ENCODE peak calls at places on chromosomes 5 and 9, in eight cellular contexts. W is HFFc6; Q is NCI-H774; L is stimulated activated naive CD8-positive, alpha-beta T cell treated with anti-CD3 and anti-CD28 coated beads, Interleukin-15, Interleukin-2, amounts not matched to agents 100 U/mL and 50 U/mL, for 24 hours; Y is SK-N-DZ; X is HepG2; G is Right ventricle myocardium superior; P is stomach. H is an unnamed sample.
A peak's percentile ranks its signal among the peaks of the same experiment; 100 is the strongest.

GRCh38 chr9:96555567-96556386 is 63.9 kb downstream of the CDC14B start:
- DNase-seq in P (no peak), G (no peak), W (peak; percentile 51), L (no peak), X (no peak), Q (no peak), Y (no peak), H (no peak)

GRCh38 chr5:54517174-54517511 is 416 bp upstream of the SNX18 start:
- DNase-seq in L (no peak), X (no peak), G (no peak), Q (no peak), Y (no peak), P (no peak), W (no peak), H (no peak)

GRCh38 chr5:84603557-84604185 is 219.0 kb upstream of the EDIL3 start:
- DNase-seq in W (no peak), P (no peak), G (peak; percentile 43), Y (no peak), X (no peak), Q (no peak), L (no peak), H (no peak)

GRCh38 chr5:116572375-116573278 is 2.0 kb downstream of the SEMA6A start:
- DNase-seq in P (peak; percentile 35), Y (peak; percentile 77), X (no peak), Q (no peak), L (no peak), W (no peak), G (peak; percentile 55), H (peak; percentile 5)

GRCh38 chr9:136235709-136236455 is 9.7 kb downstream of the QSOX2 start:
- DNase-seq in P (no peak), W (no peak), G (no peak), Q (no peak), Y (no peak), X (no peak), L (no peak), H (no peak)

GRCh38 chr5:113531760-113532159 is 18.3 kb downstream of the YTHDC2 start:
- DNase-seq in G (no peak), Q (no peak), W (no peak), P (no peak), L (no peak), X (no peak), Y (no peak), H (no peak)

GRCh38 chr5:131389096-131389868 is 125.4 kb downstream of the CDC42SE2 start:
- DNase-seq in G (no peak), Q (no peak), L (no peak), X (no peak), W (no peak), P (no peak), Y (no peak), H (peak; percentile 42)

GRCh38 chr5:175895701-175896102 is 24.3 kb downstream of the CPLX2 start:
- DNase-seq in Q (no peak), Y (no peak), P (no peak), X (no peak), L (peak; percentile 26), W (no peak), G (no peak), H (peak; percentile 57)

H was measured in activated CD4-positive, alpha-beta T cell treated with anti-CD3 and anti-CD28 coated beads for 36 hours.